ENCODE peak calls at places on chromosomes 6 and 20, in ten cellular contexts. S is colonic mucosa, Y is cardiac muscle cell, U is aorta, V is tibial artery, M is breast epithelium, G is NT2/D1, T is GM23248, X is PC-3, W is GM23338. H is an unnamed sample.
A peak's percentile ranks its signal among the peaks of the same experiment; 100 is the strongest.

GRCh38 chr20:7601431-7601830 is 338.8 kb downstream of the HAO1 start:
- DNase-seq in S (no peak), Y (no peak), U (no peak), V (no peak), M (no peak), G (no peak), T (no peak), X (no peak), W (no peak), H (no peak)

GRCh38 chr6:134253681-134254080 is 64.2 kb downstream of the SGK1 start:
- DNase-seq in S (no peak), Y (peak; percentile 38), U (no peak), V (peak; percentile 24), M (no peak), G (no peak), T (peak; percentile 83), X (no peak), W (peak; percentile 36), H (no peak)

GRCh38 chr6:114714836-114715507 is 372.1 kb upstream of the HS3ST5 start:
- DNase-seq in S (no peak), Y (no peak), U (no peak), V (no peak), M (no peak), G (no peak), T (no peak), X (no peak), W (no peak), H (no peak)

GRCh38 chr6:116144590-116144989 is 18.7 kb upstream of the COL10A1 start:
- DNase-seq in S (no peak), Y (no peak), U (no peak), V (no peak), M (no peak), G (no peak), T (peak; percentile 73), X (peak; percentile 19), W (no peak), H (no peak)

GRCh38 chr6:170032197-170032596 is 258.7 kb downstream of the DLL1 start:
- DNase-seq in S (no peak), Y (no peak), U (peak; percentile 57), V (peak; percentile 15), M (peak; percentile 27), G (no peak), T (no peak), X (no peak), W (no peak), H (peak; percentile 24)

GRCh38 chr20:32289661-32290431 is 12.4 kb downstream of the KIF3B start:
- DNase-seq in S (peak; percentile 81), Y (no peak), U (no peak), V (no peak), M (no peak), G (no peak), T (no peak), X (no peak), W (no peak), H (no peak)

GRCh38 chr6:136989591-136990578 is 54.9 kb downstream of the IL20RA start:
- DNase-seq in S (peak; percentile 39), Y (peak; percentile 75), U (no peak), V (no peak), M (no peak), G (no peak), T (peak; percentile 28), X (no peak), W (peak; percentile 82), H (no peak)

GRCh38 chr20:38109657-38110524 is 55.2 kb downstream of the TGM2 start:
- DNase-seq in S (peak; percentile 50), Y (peak; percentile 85), U (peak; percentile 85), V (peak; percentile 89), M (no peak), G (no peak), T (peak; percentile 91), X (peak; percentile 99), W (no peak), H (no peak)

GRCh38 chr6:17454316-17455005 is 61.1 kb downstream of the CAP2 start:
- DNase-seq in S (no peak), Y (peak; percentile 5), U (no peak), V (no peak), M (no peak), G (peak; percentile 38), T (peak; percentile 66), X (no peak), W (no peak), H (no peak)

GRCh38 chr6:169859978-169860703 is 108.7 kb downstream of the ERMARD start:
- DNase-seq in S (peak; percentile 12), Y (no peak), U (peak; percentile 72), V (peak; percentile 16), M (peak; percentile 43), G (no peak), T (no peak), X (no peak), W (no peak), H (peak; percentile 65)

GRCh38 chr6:125236536-125237327 is 65.0 kb downstream of the HDDC2 start:
- DNase-seq in S (no peak), Y (no peak), U (no peak), V (no peak), M (no peak), G (no peak), T (peak; percentile 65), X (peak; percentile 26), W (no peak), H (no peak)

GRCh38 chr20:41701596-41702350 is 83.6 kb upstream of the CHD6 start:
- DNase-seq in S (no peak), Y (no peak), U (no peak), V (no peak), M (no peak), G (peak; percentile 64), T (peak; percentile 61), X (no peak), W (peak; percentile 42), H (no peak)

GRCh38 chr6:85792278-85792677 is 149.6 kb upstream of the SYNCRIP start:
- DNase-seq in S (no peak), Y (no peak), U (no peak), V (no peak), M (no peak), G (no peak), T (peak; percentile 39), X (peak; percentile 84), W (no peak), H (no peak)

GRCh38 chr20:33917813-33918525 is 75.7 kb upstream of the RALY start:
- DNase-seq in S (no peak), Y (no peak), U (no peak), V (no peak), M (no peak), G (no peak), T (no peak), X (no peak), W (no peak), H (no peak)

GRCh38 chr6:74458536-74458935 is 747.3 kb downstream of the COL12A1 start:
- DNase-seq in S (no peak), Y (no peak), U (no peak), V (no peak), M (no peak), G (no peak), T (no peak), X (no peak), W (no peak), H (no peak)

GRCh38 chr6:100228437-100229424 is 234.7 kb upstream of the MCHR2 start:
- DNase-seq in S (peak; percentile 82), Y (peak; percentile 78), U (peak; percentile 88), V (peak; percentile 62), M (peak; percentile 74), G (peak; percentile 48), T (peak; percentile 77), X (peak; percentile 78), W (peak; percentile 86), H (peak; percentile 92)

GRCh38 chr6:170553686-170554085 is 483 bp upstream of the TBP start:
- DNase-seq in S (no peak), Y (peak; percentile 53), U (no peak), V (peak; percentile 23), M (no peak), G (no peak), T (peak; percentile 77), X (no peak), W (no peak), H (no peak)

GRCh38 chr20:17895641-17896246 is 72.8 kb downstream of the SNX5 start:
- DNase-seq in S (no peak), Y (no peak), U (peak; percentile 93), V (peak; percentile 65), M (no peak), G (no peak), T (peak; percentile 89), X (no peak), W (peak; percentile 54), H (peak; percentile 85)

GRCh38 chr6:83594936-83595335 is 82.6 kb downstream of the PRSS35 start:
- DNase-seq in S (no peak), Y (no peak), U (no peak), V (no peak), M (no peak), G (no peak), T (peak; percentile 62), X (no peak), W (no peak), H (no peak)

GRCh38 chr6:156950084-156950483 is 172.9 kb downstream of the ARID1B start:
- DNase-seq in S (no peak), Y (no peak), U (no peak), V (no peak), M (no peak), G (no peak), T (no peak), X (no peak), W (no peak), H (no peak)
- H3K4me1 ChIP-seq in S (no peaks in the 10 kb centered on the region), Y (peaks cover 31% of the 10 kb centered on the region), U (peaks cover 4% of the 10 kb centered on the region), V (no peaks in the 10 kb centered on the region), M (no peaks in the 10 kb centered on the region), G (peaks cover 8% of the 10 kb centered on the region), T (peaks cover 53% of the 10 kb centered on the region), X (peaks cover 75% of the 10 kb centered on the region), W (peaks cover 65% of the 10 kb centered on the region), H (peaks cover 3% of the 10 kb centered on the region)

GRCh38 chr6:159736908-159737307 is 9.6 kb downstream of the WTAP start:
- DNase-seq in S (no peak), Y (no peak), U (no peak), V (no peak), M (no peak), G (no peak), T (no peak), X (no peak), W (no peak), H (no peak)
- H3K4me1 ChIP-seq in S (no peaks in the 10 kb centered on the region), Y (no peaks in the 10 kb centered on the region), U (no peaks in the 10 kb centered on the region), V (no peaks in the 10 kb centered on the region), M (no peaks in the 10 kb centered on the region), G (no peaks in the 10 kb centered on the region), T (no peaks in the 10 kb centered on the region), X (no peaks in the 10 kb centered on the region), W (no peaks in the 10 kb centered on the region), H (no peaks in the 10 kb centered on the region)

GRCh38 chr6:168083142-168083885 is 4.3 kb upstream of the FRMD1 start:
- DNase-seq in S (peak; percentile 58), Y (no peak), U (no peak), V (no peak), M (no peak), G (no peak), T (no peak), X (no peak), W (no peak), H (peak; percentile 62)
- H3K4me1 ChIP-seq in S (peaks cover 18% of the 10 kb centered on the region), Y (peaks cover 9% of the 10 kb centered on the region), U (no peaks in the 10 kb centered on the region), V (no peaks in the 10 kb centered on the region), M (no peaks in the 10 kb centered on the region), G (peaks cover 13% of the 10 kb centered on the region), T (no peaks in the 10 kb centered on the region), X (no peaks in the 10 kb centered on the region), W (no peaks in the 10 kb centered on the region), H (no peaks in the 10 kb centered on the region)

DNA sequence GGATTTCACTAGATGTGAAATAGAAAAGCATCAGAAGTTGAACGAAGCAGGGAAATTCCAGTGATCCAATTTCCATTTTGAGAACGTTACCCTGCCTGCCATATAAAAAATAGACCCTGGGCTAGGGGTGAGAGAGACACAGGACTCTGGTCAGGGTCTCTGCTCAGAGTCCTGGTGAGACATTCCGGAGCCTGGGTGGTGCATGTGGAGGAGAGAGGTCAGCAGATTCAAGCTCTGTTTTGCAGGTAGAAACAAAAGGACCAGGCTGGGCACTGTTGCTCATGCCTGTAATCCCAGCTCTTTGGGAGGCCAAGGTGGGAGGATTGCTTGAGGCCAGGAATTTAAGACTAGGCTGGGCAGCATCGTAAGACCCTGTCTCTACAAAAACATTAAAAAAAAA is 17.9 kb downstream of the PKIG start:
- DNase-seq in S (no peak), Y (no peak), U (no peak), V (no peak), M (no peak), G (no peak), T (no peak), X (no peak), W (no peak), H (no peak)
- H3K4me1 ChIP-seq in S (peaks cover 5% of the 10 kb centered on the region), Y (peaks cover 17% of the 10 kb centered on the region), U (peaks cover 9% of the 10 kb centered on the region), V (peaks cover 7% of the 10 kb centered on the region), M (peaks cover 5% of the 10 kb centered on the region), G (peaks cover 19% of the 10 kb centered on the region), T (peaks cover 29% of the 10 kb centered on the region), X (peaks cover 34% of the 10 kb centered on the region), W (peaks cover 18% of the 10 kb centered on the region), H (peaks cover 71% of the 10 kb centered on the region)

H was measured in left lung.